ENCODE peak calls at places on chromosomes 1 and 21, in nine cellular contexts. One of them, this sample, is unnamed.

GRCh38 chr1:205998457-205999241 is 4.5 kb downstream of the RAB7B start:
- DNase-seq in iPS-NIHi11: peak
- DNase-seq in stimulated activated CD8-positive, alpha-beta memory T cell treated with anti-CD3 and anti-CD28 coated beads, Interleukin-4, amount 100 ng/mL, for 24 hours: no peak
- DNase-seq in foreskin keratinocyte: no peak
- DNase-seq in neuronal stem cell: no peak
- DNase-seq in HT-29: no peak
- DNase-seq in heart right ventricle: peak
- DNase-seq in fibroblast of the conjunctiva: no peak
- DNase-seq in GM23248: no peak
- DNase-seq in this sample: peak

GRCh38 chr1:9410737-9411297 is 118.1 kb downstream of the SPSB1 start:
- DNase-seq in iPS-NIHi11: no peak
- DNase-seq in stimulated activated CD8-positive, alpha-beta memory T cell treated with anti-CD3 and anti-CD28 coated beads, Interleukin-4, amount 100 ng/mL, for 24 hours: no peak
- DNase-seq in foreskin keratinocyte: peak
- DNase-seq in neuronal stem cell: no peak
- DNase-seq in HT-29: peak
- DNase-seq in heart right ventricle: no peak
- DNase-seq in fibroblast of the conjunctiva: no peak
- DNase-seq in GM23248: peak
- DNase-seq in this sample: no peak

GRCh38 chr1:100188617-100189016 is 10.6 kb upstream of the LRRC39 start:
- DNase-seq in iPS-NIHi11: peak
- DNase-seq in stimulated activated CD8-positive, alpha-beta memory T cell treated with anti-CD3 and anti-CD28 coated beads, Interleukin-4, amount 100 ng/mL, for 24 hours: no peak
- DNase-seq in foreskin keratinocyte: no peak
- DNase-seq in neuronal stem cell: no peak
- DNase-seq in HT-29: no peak
- DNase-seq in heart right ventricle: no peak
- DNase-seq in fibroblast of the conjunctiva: peak
- DNase-seq in GM23248: peak
- DNase-seq in this sample: no peak

GRCh38 chr1:55695553-55695952 is 480.4 kb upstream of the USP24 start:
- DNase-seq in iPS-NIHi11: no peak
- DNase-seq in stimulated activated CD8-positive, alpha-beta memory T cell treated with anti-CD3 and anti-CD28 coated beads, Interleukin-4, amount 100 ng/mL, for 24 hours: no peak
- DNase-seq in foreskin keratinocyte: no peak
- DNase-seq in neuronal stem cell: no peak
- DNase-seq in HT-29: no peak
- DNase-seq in heart right ventricle: no peak
- DNase-seq in fibroblast of the conjunctiva: no peak
- DNase-seq in GM23248: peak
- DNase-seq in this sample: no peak

GRCh38 chr1:1013105-1013921 is at the start of gene ISG15:
- DNase-seq in iPS-NIHi11: no peak
- DNase-seq in stimulated activated CD8-positive, alpha-beta memory T cell treated with anti-CD3 and anti-CD28 coated beads, Interleukin-4, amount 100 ng/mL, for 24 hours: peak
- DNase-seq in foreskin keratinocyte: peak
- DNase-seq in neuronal stem cell: no peak
- DNase-seq in HT-29: peak
- DNase-seq in heart right ventricle: peak
- DNase-seq in fibroblast of the conjunctiva: peak
- DNase-seq in GM23248: peak
- DNase-seq in this sample: peak

GRCh38 chr21:35428489-35428888 is 379.4 kb upstream of the RUNX1 start:
- DNase-seq in iPS-NIHi11: peak
- DNase-seq in stimulated activated CD8-positive, alpha-beta memory T cell treated with anti-CD3 and anti-CD28 coated beads, Interleukin-4, amount 100 ng/mL, for 24 hours: no peak
- DNase-seq in foreskin keratinocyte: no peak
- DNase-seq in neuronal stem cell: no peak
- DNase-seq in HT-29: no peak
- DNase-seq in heart right ventricle: peak
- DNase-seq in fibroblast of the conjunctiva: no peak
- DNase-seq in GM23248: peak
- DNase-seq in this sample: no peak

GRCh38 chr1:39936724-39937491 is 18.0 kb upstream of the MFSD2A start:
- DNase-seq in iPS-NIHi11: no peak
- DNase-seq in stimulated activated CD8-positive, alpha-beta memory T cell treated with anti-CD3 and anti-CD28 coated beads, Interleukin-4, amount 100 ng/mL, for 24 hours: no peak
- DNase-seq in foreskin keratinocyte: no peak
- DNase-seq in neuronal stem cell: no peak
- DNase-seq in HT-29: no peak
- DNase-seq in heart right ventricle: no peak
- DNase-seq in fibroblast of the conjunctiva: no peak
- DNase-seq in GM23248: no peak
- DNase-seq in this sample: no peak

GRCh38 chr1:229024528-229025119 is 246.3 kb upstream of the RAB4A start:
- DNase-seq in iPS-NIHi11: no peak
- DNase-seq in stimulated activated CD8-positive, alpha-beta memory T cell treated with anti-CD3 and anti-CD28 coated beads, Interleukin-4, amount 100 ng/mL, for 24 hours: no peak
- DNase-seq in foreskin keratinocyte: peak
- DNase-seq in neuronal stem cell: no peak
- DNase-seq in HT-29: peak
- DNase-seq in heart right ventricle: no peak
- DNase-seq in fibroblast of the conjunctiva: peak
- DNase-seq in GM23248: peak
- DNase-seq in this sample: no peak

GRCh38 chr1:61639218-61639617 is 85.7 kb downstream of the TM2D1 start:
- DNase-seq in iPS-NIHi11: no peak
- DNase-seq in stimulated activated CD8-positive, alpha-beta memory T cell treated with anti-CD3 and anti-CD28 coated beads, Interleukin-4, amount 100 ng/mL, for 24 hours: no peak
- DNase-seq in foreskin keratinocyte: no peak
- DNase-seq in neuronal stem cell: no peak
- DNase-seq in HT-29: no peak
- DNase-seq in heart right ventricle: no peak
- DNase-seq in fibroblast of the conjunctiva: no peak
- DNase-seq in GM23248: no peak
- DNase-seq in this sample: no peak

GRCh38 chr1:31315902-31316301 is 19.1 kb downstream of the ZCCHC17 start:
- DNase-seq in iPS-NIHi11: no peak
- DNase-seq in stimulated activated CD8-positive, alpha-beta memory T cell treated with anti-CD3 and anti-CD28 coated beads, Interleukin-4, amount 100 ng/mL, for 24 hours: no peak
- DNase-seq in foreskin keratinocyte: no peak
- DNase-seq in neuronal stem cell: no peak
- DNase-seq in HT-29: no peak
- DNase-seq in heart right ventricle: no peak
- DNase-seq in fibroblast of the conjunctiva: no peak
- DNase-seq in GM23248: no peak
- DNase-seq in this sample: no peak

GRCh38 chr21:28338906-28339305 is 653.8 kb downstream of the LTN1 start:
- DNase-seq in iPS-NIHi11: no peak
- DNase-seq in stimulated activated CD8-positive, alpha-beta memory T cell treated with anti-CD3 and anti-CD28 coated beads, Interleukin-4, amount 100 ng/mL, for 24 hours: no peak
- DNase-seq in foreskin keratinocyte: no peak
- DNase-seq in neuronal stem cell: no peak
- DNase-seq in HT-29: no peak
- DNase-seq in heart right ventricle: no peak
- DNase-seq in fibroblast of the conjunctiva: no peak
- DNase-seq in GM23248: no peak
- DNase-seq in this sample: no peak

GRCh38 chr1:228107636-228108035 is 1.5 kb downstream of the MRPL55 start:
- DNase-seq in iPS-NIHi11: no peak
- DNase-seq in stimulated activated CD8-positive, alpha-beta memory T cell treated with anti-CD3 and anti-CD28 coated beads, Interleukin-4, amount 100 ng/mL, for 24 hours: no peak
- DNase-seq in foreskin keratinocyte: no peak
- DNase-seq in neuronal stem cell: no peak
- DNase-seq in HT-29: no peak
- DNase-seq in heart right ventricle: peak
- DNase-seq in fibroblast of the conjunctiva: no peak
- DNase-seq in GM23248: no peak
- DNase-seq in this sample: no peak

GRCh38 chr21:41429925-41430491 is 4.0 kb downstream of the MX1 start:
- DNase-seq in iPS-NIHi11: no peak
- DNase-seq in stimulated activated CD8-positive, alpha-beta memory T cell treated with anti-CD3 and anti-CD28 coated beads, Interleukin-4, amount 100 ng/mL, for 24 hours: no peak
- DNase-seq in foreskin keratinocyte: no peak
- DNase-seq in neuronal stem cell: no peak
- DNase-seq in HT-29: no peak
- DNase-seq in heart right ventricle: no peak
- DNase-seq in fibroblast of the conjunctiva: no peak
- DNase-seq in GM23248: no peak
- DNase-seq in this sample: no peak

GRCh38 chr1:67390041-67390887 is 39.9 kb downstream of the SERBP1 start:
- DNase-seq in iPS-NIHi11: no peak
- DNase-seq in stimulated activated CD8-positive, alpha-beta memory T cell treated with anti-CD3 and anti-CD28 coated beads, Interleukin-4, amount 100 ng/mL, for 24 hours: no peak
- DNase-seq in foreskin keratinocyte: peak
- DNase-seq in neuronal stem cell: no peak
- DNase-seq in HT-29: no peak
- DNase-seq in heart right ventricle: no peak
- DNase-seq in fibroblast of the conjunctiva: no peak
- DNase-seq in GM23248: peak
- DNase-seq in this sample: no peak

GRCh38 chr21:27561116-27561515 is 594.2 kb upstream of the ADAMTS5 start:
- DNase-seq in iPS-NIHi11: no peak
- DNase-seq in stimulated activated CD8-positive, alpha-beta memory T cell treated with anti-CD3 and anti-CD28 coated beads, Interleukin-4, amount 100 ng/mL, for 24 hours: no peak
- DNase-seq in foreskin keratinocyte: peak
- DNase-seq in neuronal stem cell: no peak
- DNase-seq in HT-29: no peak
- DNase-seq in heart right ventricle: no peak
- DNase-seq in fibroblast of the conjunctiva: peak
- DNase-seq in GM23248: no peak
- DNase-seq in this sample: no peak

GRCh38 chr1:247421074-247421473 is 5.1 kb downstream of the NLRP3 start:
- DNase-seq in iPS-NIHi11: no peak
- DNase-seq in stimulated activated CD8-positive, alpha-beta memory T cell treated with anti-CD3 and anti-CD28 coated beads, Interleukin-4, amount 100 ng/mL, for 24 hours: no peak
- DNase-seq in foreskin keratinocyte: peak
- DNase-seq in neuronal stem cell: no peak
- DNase-seq in HT-29: no peak
- DNase-seq in heart right ventricle: no peak
- DNase-seq in fibroblast of the conjunctiva: no peak
- DNase-seq in GM23248: peak
- DNase-seq in this sample: no peak

GRCh38 chr21:28538987-28539622 is 453.6 kb downstream of the LTN1 start:
- DNase-seq in iPS-NIHi11: no peak
- DNase-seq in stimulated activated CD8-positive, alpha-beta memory T cell treated with anti-CD3 and anti-CD28 coated beads, Interleukin-4, amount 100 ng/mL, for 24 hours: no peak
- DNase-seq in foreskin keratinocyte: peak
- DNase-seq in neuronal stem cell: no peak
- DNase-seq in HT-29: peak
- DNase-seq in heart right ventricle: no peak
- DNase-seq in fibroblast of the conjunctiva: no peak
- DNase-seq in GM23248: peak
- DNase-seq in this sample: no peak

GRCh38 chr1:38004284-38005101 is 821 bp downstream of the FHL3 start:
- DNase-seq in iPS-NIHi11: no peak
- DNase-seq in stimulated activated CD8-positive, alpha-beta memory T cell treated with anti-CD3 and anti-CD28 coated beads, Interleukin-4, amount 100 ng/mL, for 24 hours: no peak
- DNase-seq in foreskin keratinocyte: no peak
- DNase-seq in neuronal stem cell: no peak
- DNase-seq in HT-29: peak
- DNase-seq in heart right ventricle: no peak
- DNase-seq in fibroblast of the conjunctiva: no peak
- DNase-seq in GM23248: peak
- DNase-seq in this sample: no peak

GRCh38 chr1:179129702-179130473 is 48.0 kb downstream of the TOR3A start:
- DNase-seq in iPS-NIHi11: no peak
- DNase-seq in stimulated activated CD8-positive, alpha-beta memory T cell treated with anti-CD3 and anti-CD28 coated beads, Interleukin-4, amount 100 ng/mL, for 24 hours: no peak
- DNase-seq in foreskin keratinocyte: peak
- DNase-seq in neuronal stem cell: no peak
- DNase-seq in HT-29: no peak
- DNase-seq in heart right ventricle: no peak
- DNase-seq in fibroblast of the conjunctiva: no peak
- DNase-seq in GM23248: peak
- DNase-seq in this sample: no peak

GRCh38 chr1:28885472-28885877 is 28.9 kb upstream of the EPB41 start:
- DNase-seq in iPS-NIHi11: no peak
- DNase-seq in stimulated activated CD8-positive, alpha-beta memory T cell treated with anti-CD3 and anti-CD28 coated beads, Interleukin-4, amount 100 ng/mL, for 24 hours: no peak
- DNase-seq in foreskin keratinocyte: no peak
- DNase-seq in neuronal stem cell: no peak
- DNase-seq in HT-29: no peak
- DNase-seq in heart right ventricle: no peak
- DNase-seq in fibroblast of the conjunctiva: no peak
- DNase-seq in GM23248: no peak
- DNase-seq in this sample: no peak

GRCh38 chr1:172533511-172534116 is 664 bp downstream of the SUCO start:
- DNase-seq in iPS-NIHi11: peak
- DNase-seq in stimulated activated CD8-positive, alpha-beta memory T cell treated with anti-CD3 and anti-CD28 coated beads, Interleukin-4, amount 100 ng/mL, for 24 hours: peak
- DNase-seq in foreskin keratinocyte: peak
- DNase-seq in neuronal stem cell: no peak
- DNase-seq in HT-29: peak
- DNase-seq in heart right ventricle: no peak
- DNase-seq in fibroblast of the conjunctiva: no peak
- DNase-seq in GM23248: peak
- DNase-seq in this sample: peak